ENCODE peak calls at places on chromosomes 13 and 19, in seven cellular contexts. One of them, this sample, is unnamed. For H3K4me1 and H3K36me3, the result is how much of the 10 kb centered on the place peaks cover.

GRCh38 chr13:24652346-24652745 is 27.9 kb upstream of the ATP12A start:
- DNase-seq in heart right ventricle: no peak
- DNase-seq in CD8-positive, alpha-beta T cell: no peak
- DNase-seq in tibial artery: no peak
- DNase-seq in trophoblast cell: peak
- DNase-seq in ovary: no peak
- DNase-seq in ascending aorta: no peak
- DNase-seq in this sample: no peak

GRCh38 chr13:30141773-30142501 is 165.4 kb downstream of the KATNAL1 start:
- DNase-seq in ovary: no peak
- DNase-seq in tibial artery: no peak
- DNase-seq in ascending aorta: no peak
- DNase-seq in CD8-positive, alpha-beta T cell: no peak
- DNase-seq in trophoblast cell: no peak
- DNase-seq in heart right ventricle: no peak
- DNase-seq in this sample: no peak

GRCh38 chr13:37453246-37453645 is 145.3 kb downstream of the POSTN start:
- DNase-seq in ovary: no peak
- DNase-seq in trophoblast cell: no peak
- DNase-seq in ascending aorta: no peak
- DNase-seq in tibial artery: no peak
- DNase-seq in CD8-positive, alpha-beta T cell: no peak
- DNase-seq in heart right ventricle: no peak
- DNase-seq in this sample: no peak

GRCh38 chr19:8611890-8612806 is 1.6 kb upstream of the ADAMTS10 start:
- DNase-seq in trophoblast cell: no peak
- DNase-seq in heart right ventricle: peak
- DNase-seq in tibial artery: peak
- DNase-seq in ovary: peak
- DNase-seq in ascending aorta: peak
- DNase-seq in CD8-positive, alpha-beta T cell: no peak
- DNase-seq in this sample: no peak

GRCh38 chr19:5225486-5226345 is 114.9 kb downstream of the PTPRS start:
- DNase-seq in trophoblast cell: no peak
- DNase-seq in tibial artery: no peak
- DNase-seq in ascending aorta: no peak
- DNase-seq in CD8-positive, alpha-beta T cell: no peak
- DNase-seq in ovary: no peak
- DNase-seq in heart right ventricle: no peak
- DNase-seq in this sample: peak

GRCh38 chr19:47398707-47399106 is 20.6 kb downstream of the MEIS3 start:
- DNase-seq in heart right ventricle: no peak
- DNase-seq in ascending aorta: no peak
- DNase-seq in trophoblast cell: no peak
- DNase-seq in CD8-positive, alpha-beta T cell: no peak
- DNase-seq in ovary: no peak
- DNase-seq in tibial artery: no peak
- DNase-seq in this sample: no peak

GRCh38 chr13:53873558-53873957 is 844.9 kb downstream of the OLFM4 start:
- DNase-seq in CD8-positive, alpha-beta T cell: no peak
- DNase-seq in tibial artery: no peak
- DNase-seq in ascending aorta: no peak
- DNase-seq in ovary: no peak
- DNase-seq in heart right ventricle: no peak
- DNase-seq in trophoblast cell: no peak
- DNase-seq in this sample: no peak

GRCh38 chr19:30887042-30887441 is 462.2 kb downstream of the TSHZ3 start:
- DNase-seq in trophoblast cell: no peak
- DNase-seq in ovary: no peak
- DNase-seq in CD8-positive, alpha-beta T cell: no peak
- DNase-seq in tibial artery: no peak
- DNase-seq in heart right ventricle: no peak
- DNase-seq in ascending aorta: no peak
- DNase-seq in this sample: no peak

GRCh38 chr19:41991025-41991424 is 3.0 kb downstream of the ATP1A3 start:
- DNase-seq in ascending aorta: no peak
- DNase-seq in ovary: no peak
- DNase-seq in CD8-positive, alpha-beta T cell: no peak
- DNase-seq in tibial artery: no peak
- DNase-seq in trophoblast cell: no peak
- DNase-seq in heart right ventricle: peak
- DNase-seq in this sample: no peak

DNA sequence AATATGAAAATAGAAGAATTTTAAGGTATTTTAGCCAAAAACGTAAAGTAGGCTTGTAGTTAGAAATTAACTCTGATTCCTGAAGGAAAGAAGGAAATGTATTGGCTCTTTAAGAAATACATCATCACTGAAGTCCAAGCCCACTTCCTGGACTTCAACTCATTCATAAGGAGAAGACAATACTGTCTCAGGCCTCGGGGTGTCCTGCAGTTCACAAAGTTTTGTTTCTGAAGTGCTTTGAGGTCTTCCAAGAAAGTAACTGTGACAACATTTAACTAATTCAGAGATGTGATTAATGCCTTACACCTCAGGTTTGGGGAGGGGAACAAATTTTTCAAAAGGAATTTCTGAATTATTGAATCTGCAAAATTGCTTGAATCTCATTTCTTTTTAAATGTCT is 65.8 kb upstream of the STARD13 start:
- DNase-seq in tibial artery: peak
- DNase-seq in heart right ventricle: peak
- DNase-seq in ascending aorta: no peak
- DNase-seq in ovary: no peak
- DNase-seq in CD8-positive, alpha-beta T cell: no peak
- DNase-seq in trophoblast cell: no peak
- DNase-seq in this sample: peak
- H3K4me1 ChIP-seq in tibial artery: under half
- H3K4me1 ChIP-seq in heart right ventricle: under half
- H3K4me1 ChIP-seq in ascending aorta: under half
- H3K4me1 ChIP-seq in ovary: under half
- H3K4me1 ChIP-seq in CD8-positive, alpha-beta T cell: under half
- H3K4me1 ChIP-seq in trophoblast cell: under half
- H3K4me1 ChIP-seq in this sample: under half

GRCh38 chr13:32255744-32256120 is 59.4 kb downstream of the ZAR1L start:
- DNase-seq in heart right ventricle: no peak
- DNase-seq in ovary: no peak
- DNase-seq in ascending aorta: no peak
- DNase-seq in CD8-positive, alpha-beta T cell: no peak
- DNase-seq in tibial artery: no peak
- DNase-seq in trophoblast cell: no peak
- DNase-seq in this sample: peak

GRCh38 chr13:32254416-32254815 is 60.7 kb downstream of the ZAR1L start:
- DNase-seq in CD8-positive, alpha-beta T cell: no peak
- DNase-seq in trophoblast cell: no peak
- DNase-seq in ascending aorta: no peak
- DNase-seq in tibial artery: no peak
- DNase-seq in heart right ventricle: no peak
- DNase-seq in ovary: no peak
- DNase-seq in this sample: no peak

GRCh38 chr13:32254916-32255743 is 60.0 kb downstream of the ZAR1L start:
- DNase-seq in tibial artery: no peak
- DNase-seq in trophoblast cell: no peak
- DNase-seq in ovary: no peak
- DNase-seq in CD8-positive, alpha-beta T cell: no peak
- DNase-seq in ascending aorta: no peak
- DNase-seq in heart right ventricle: no peak
- DNase-seq in this sample: no peak

GRCh38 chr13:32252812-32253440 is 62.2 kb downstream of the ZAR1L start:
- DNase-seq in heart right ventricle: no peak
- DNase-seq in tibial artery: no peak
- DNase-seq in trophoblast cell: no peak
- DNase-seq in ovary: no peak
- DNase-seq in ascending aorta: no peak
- DNase-seq in CD8-positive, alpha-beta T cell: no peak
- DNase-seq in this sample: no peak

GRCh38 chr13:32253911-32254399 is 61.2 kb downstream of the ZAR1L start:
- DNase-seq in CD8-positive, alpha-beta T cell: no peak
- DNase-seq in ascending aorta: no peak
- DNase-seq in heart right ventricle: peak
- DNase-seq in ovary: no peak
- DNase-seq in tibial artery: no peak
- DNase-seq in trophoblast cell: no peak
- DNase-seq in this sample: no peak
- H3K4me3 ChIP-seq in CD8-positive, alpha-beta T cell: no peak
- H3K4me3 ChIP-seq in ascending aorta: peak
- H3K4me3 ChIP-seq in heart right ventricle: peak
- H3K4me3 ChIP-seq in ovary: no peak
- H3K4me3 ChIP-seq in tibial artery: peak
- H3K4me3 ChIP-seq in trophoblast cell: no peak
- H3K4me3 ChIP-seq in this sample: no peak

GRCh38 chr19:1122021-1122971 is 18.5 kb downstream of the GPX4 start:
- DNase-seq in ascending aorta: no peak
- DNase-seq in tibial artery: no peak
- DNase-seq in trophoblast cell: no peak
- DNase-seq in heart right ventricle: no peak
- DNase-seq in ovary: peak
- DNase-seq in CD8-positive, alpha-beta T cell: no peak
- DNase-seq in this sample: no peak

GRCh38 chr19:1121395-1121794 is 17.6 kb downstream of the GPX4 start:
- DNase-seq in heart right ventricle: no peak
- DNase-seq in tibial artery: no peak
- DNase-seq in trophoblast cell: no peak
- DNase-seq in CD8-positive, alpha-beta T cell: no peak
- DNase-seq in ovary: no peak
- DNase-seq in ascending aorta: no peak
- DNase-seq in this sample: no peak

GRCh38 chr19:1118999-1119398 is 15.2 kb downstream of the GPX4 start:
- DNase-seq in ovary: peak
- DNase-seq in trophoblast cell: no peak
- DNase-seq in ascending aorta: no peak
- DNase-seq in tibial artery: no peak
- DNase-seq in heart right ventricle: no peak
- DNase-seq in CD8-positive, alpha-beta T cell: no peak
- DNase-seq in this sample: no peak

GRCh38 chr19:1117654-1118053 is 13.9 kb downstream of the GPX4 start:
- DNase-seq in heart right ventricle: no peak
- DNase-seq in CD8-positive, alpha-beta T cell: no peak
- DNase-seq in trophoblast cell: no peak
- DNase-seq in ovary: peak
- DNase-seq in tibial artery: no peak
- DNase-seq in ascending aorta: no peak
- DNase-seq in this sample: no peak

GRCh38 chr19:1119475-1120217 is 15.9 kb downstream of the GPX4 start:
- DNase-seq in trophoblast cell: no peak
- DNase-seq in tibial artery: no peak
- DNase-seq in CD8-positive, alpha-beta T cell: no peak
- DNase-seq in ascending aorta: no peak
- DNase-seq in ovary: peak
- DNase-seq in heart right ventricle: no peak
- DNase-seq in this sample: no peak
- H3K36me3 ChIP-seq in trophoblast cell: half or more
- H3K36me3 ChIP-seq in tibial artery: half or more
- H3K36me3 ChIP-seq in CD8-positive, alpha-beta T cell: half or more
- H3K36me3 ChIP-seq in ascending aorta: half or more
- H3K36me3 ChIP-seq in ovary: under half
- H3K36me3 ChIP-seq in heart right ventricle: under half
- H3K36me3 ChIP-seq in this sample: half or more

GRCh38 chr13:49369876-49370275 is 74.0 kb downstream of the CAB39L start:
- DNase-seq in ascending aorta: no peak
- DNase-seq in ovary: no peak
- DNase-seq in heart right ventricle: no peak
- DNase-seq in tibial artery: no peak
- DNase-seq in trophoblast cell: no peak
- DNase-seq in CD8-positive, alpha-beta T cell: no peak
- DNase-seq in this sample: no peak

GRCh38 chr13:49368688-49369087 is 75.2 kb downstream of the CAB39L start:
- DNase-seq in trophoblast cell: no peak
- DNase-seq in ovary: no peak
- DNase-seq in CD8-positive, alpha-beta T cell: no peak
- DNase-seq in ascending aorta: no peak
- DNase-seq in heart right ventricle: no peak
- DNase-seq in tibial artery: no peak
- DNase-seq in this sample: no peak

GRCh38 chr13:49367640-49368431 is 76.0 kb downstream of the CAB39L start:
- DNase-seq in trophoblast cell: no peak
- DNase-seq in heart right ventricle: no peak
- DNase-seq in ovary: no peak
- DNase-seq in CD8-positive, alpha-beta T cell: no peak
- DNase-seq in tibial artery: no peak
- DNase-seq in ascending aorta: no peak
- DNase-seq in this sample: no peak

GRCh38 chr13:49371943-49372636 is 71.8 kb downstream of the CAB39L start:
- DNase-seq in tibial artery: no peak
- DNase-seq in heart right ventricle: no peak
- DNase-seq in CD8-positive, alpha-beta T cell: no peak
- DNase-seq in trophoblast cell: no peak
- DNase-seq in ovary: no peak
- DNase-seq in ascending aorta: no peak
- DNase-seq in this sample: no peak

DNA sequence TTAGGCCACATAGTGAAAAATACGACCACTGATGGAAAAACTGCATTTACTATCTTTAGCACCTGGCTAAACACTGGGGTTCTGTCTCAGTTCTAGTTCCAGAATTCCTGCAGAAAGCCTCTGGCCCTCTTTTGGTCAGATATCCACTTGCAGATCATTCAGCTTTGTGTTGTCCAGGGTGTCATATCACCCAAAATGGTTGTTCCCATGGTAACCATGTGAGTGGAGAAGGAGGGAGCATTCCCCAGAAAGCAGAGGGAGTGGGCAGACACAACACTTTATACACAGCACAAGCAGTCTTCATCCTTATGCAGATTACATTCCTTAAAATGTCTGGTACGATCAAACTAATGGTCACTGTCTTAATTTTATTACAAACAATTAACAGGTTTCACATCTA is 73.5 kb downstream of the CAB39L start:
- DNase-seq in CD8-positive, alpha-beta T cell: no peak
- DNase-seq in tibial artery: no peak
- DNase-seq in ascending aorta: no peak
- DNase-seq in trophoblast cell: no peak
- DNase-seq in ovary: no peak
- DNase-seq in heart right ventricle: no peak
- DNase-seq in this sample: peak
- H3K4me1 ChIP-seq in CD8-positive, alpha-beta T cell: under half
- H3K4me1 ChIP-seq in tibial artery: under half
- H3K4me1 ChIP-seq in ascending aorta: under half
- H3K4me1 ChIP-seq in trophoblast cell: under half
- H3K4me1 ChIP-seq in ovary: under half
- H3K4me1 ChIP-seq in heart right ventricle: under half
- H3K4me1 ChIP-seq in this sample: under half